ENCODE peak calls at places on chromosomes 11 and 22, in four cellular contexts. D, C, F and V are unnamed samples. For H3K4me1, the result is how much of the 10 kb centered on the place peaks cover.

GRCh38 chr22:27318516-27318915 is 483.0 kb downstream of the MN1 start:
- DNase-seq in C (peak), D (peak), F (no peak), V (peak)

GRCh38 chr11:1341928-1342524 is 32.6 kb upstream of the TOLLIP start:
- DNase-seq in D (no peak), C (no peak), F (peak), V (peak)

GRCh38 chr11:10498426-10499250 is 42.3 kb downstream of the RNF141 start:
- DNase-seq in F (no peak), C (no peak), D (no peak), V (no peak)

GRCh38 chr11:68043349-68044144 is 4.7 kb downstream of the TCIRG1 start:
- DNase-seq in C (peak), F (peak), D (peak), V (no peak)

GRCh38 chr11:108551653-108552462 is 41.7 kb downstream of the EXPH5 start:
- DNase-seq in D (peak), F (no peak), C (no peak), V (peak)

GRCh38 chr22:38907767-38908166 is 35.8 kb upstream of the CBX6 start:
- DNase-seq in D (no peak), F (no peak), C (no peak), V (no peak)

GRCh38 chr11:57647960-57648776 is 1.5 kb downstream of the YPEL4 start:
- DNase-seq in F (peak), D (no peak), C (peak), V (no peak)

GRCh38 chr11:35192347-35192746 is 53.4 kb downstream of the CD44 start:
- DNase-seq in D (peak), C (peak), F (no peak), V (peak)

GRCh38 chr11:79439430-79439892 is 1.4 kb downstream of the TENM4 start:
- DNase-seq in C (peak), D (no peak), F (peak), V (no peak)

GRCh38 chr22:30413745-30414524 is 11.6 kb upstream of the MTFP1 start:
- DNase-seq in D (no peak), F (no peak), C (no peak), V (no peak)

GRCh38 chr11:67289651-67290479 is 762 bp downstream of the ANKRD13D start:
- DNase-seq in C (no peak), F (peak), D (no peak), V (peak)

DNA sequence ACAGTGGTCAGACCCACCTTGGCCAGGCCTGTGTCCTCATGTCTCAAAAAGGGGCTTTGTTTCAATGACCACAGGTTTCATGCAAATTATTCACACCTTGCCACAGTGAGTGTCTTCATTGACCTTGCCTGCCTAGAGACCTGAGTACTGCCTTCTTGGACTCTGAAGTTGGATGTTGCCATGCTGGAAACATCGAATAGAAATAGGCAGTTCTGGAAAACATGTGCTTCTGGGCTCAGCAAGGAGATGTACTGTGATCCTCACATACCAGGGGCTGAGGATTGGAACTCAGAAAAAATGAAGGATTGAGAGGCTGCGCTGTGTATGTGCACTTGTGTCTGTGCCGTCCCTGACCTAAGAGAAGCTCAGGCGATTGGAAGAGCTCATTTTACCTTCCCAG is 9.6 kb upstream of the NRIP3 start:
- DNase-seq in D (no peak), F (no peak), C (no peak), V (no peak)
- H3K4me1 ChIP-seq in D (under half), F (under half), C (under half), V (under half)

GRCh38 chr22:46091277-46091977 is 58.9 kb upstream of the PPARA start:
- DNase-seq in C (no peak), F (no peak), D (no peak), V (no peak)

GRCh38 chr22:46093796-46094195 is 56.5 kb upstream of the PPARA start:
- DNase-seq in C (no peak), D (no peak), F (no peak), V (no peak)

GRCh38 chr22:46092646-46093410 is 57.5 kb upstream of the PPARA start:
- DNase-seq in C (no peak), D (no peak), F (no peak), V (peak)

GRCh38 chr22:46090631-46091201 is 59.6 kb upstream of the PPARA start:
- DNase-seq in F (no peak), D (no peak), C (no peak), V (no peak)

DNA sequence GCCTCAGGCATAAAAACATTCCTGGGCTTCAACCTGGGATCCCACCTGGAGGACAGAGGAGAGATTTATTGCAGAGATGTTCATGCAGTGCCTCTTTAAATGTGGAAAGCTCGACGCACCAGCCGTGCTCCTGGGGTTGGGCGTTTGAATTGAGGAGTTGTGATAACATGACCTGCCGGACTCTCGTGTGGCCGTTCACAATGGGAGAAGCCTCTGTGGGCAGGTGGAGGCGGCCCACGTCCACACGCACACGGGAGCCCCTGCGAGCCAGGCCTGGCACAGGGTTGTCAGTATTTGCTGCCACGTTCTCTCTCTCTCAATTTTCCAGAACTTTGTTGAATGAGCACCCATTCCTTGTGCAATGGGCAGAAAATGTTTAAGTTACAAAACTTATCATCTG is 58.3 kb upstream of the PPARA start:
- DNase-seq in F (no peak), D (no peak), C (no peak), V (no peak)
- H3K4me1 ChIP-seq in F (half or more), D (under half), C (under half), V (under half)

DNA sequence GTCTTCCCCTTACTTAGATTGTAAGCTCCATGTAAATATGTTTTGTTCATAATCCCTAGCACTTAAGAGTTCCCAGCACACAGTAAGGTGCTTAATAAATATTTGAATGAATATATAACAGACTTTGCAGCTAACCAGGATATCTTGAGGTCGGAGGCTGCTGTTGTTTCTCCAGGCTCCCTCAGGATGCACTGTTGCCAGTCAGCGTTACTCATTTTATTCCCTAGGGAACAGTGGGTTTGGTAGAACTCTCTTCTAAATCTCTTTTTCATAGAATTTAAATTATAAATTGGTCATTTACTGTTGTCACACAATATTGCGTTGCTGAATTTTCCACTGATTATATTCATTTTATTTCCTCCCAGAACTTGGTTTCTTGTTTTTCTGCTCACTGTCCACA is 995 bp upstream of the CAPRIN1 start:
- DNase-seq in C (no peak), D (no peak), F (no peak), V (no peak)
- H3K4me1 ChIP-seq in C (under half), D (under half), F (under half), V (under half)

GRCh38 chr11:44944853-44945235 is 5.8 kb downstream of the TP53I11 start:
- DNase-seq in D (no peak), F (no peak), C (no peak), V (no peak)

GRCh38 chr11:44945639-44946038 is 5.0 kb downstream of the TP53I11 start:
- DNase-seq in D (no peak), F (no peak), C (no peak), V (no peak)

GRCh38 chr11:44946268-44946667 is 4.4 kb downstream of the TP53I11 start:
- DNase-seq in F (no peak), C (no peak), D (no peak), V (no peak)

GRCh38 chr11:44948155-44948554 is 2.5 kb downstream of the TP53I11 start:
- DNase-seq in F (no peak), D (no peak), C (no peak), V (peak)

GRCh38 chr11:44947114-44947513 is 3.6 kb downstream of the TP53I11 start:
- DNase-seq in C (no peak), D (no peak), F (no peak), V (peak)
- H3K4me1 ChIP-seq in C (under half), D (under half), F (under half), V (under half)

DNA sequence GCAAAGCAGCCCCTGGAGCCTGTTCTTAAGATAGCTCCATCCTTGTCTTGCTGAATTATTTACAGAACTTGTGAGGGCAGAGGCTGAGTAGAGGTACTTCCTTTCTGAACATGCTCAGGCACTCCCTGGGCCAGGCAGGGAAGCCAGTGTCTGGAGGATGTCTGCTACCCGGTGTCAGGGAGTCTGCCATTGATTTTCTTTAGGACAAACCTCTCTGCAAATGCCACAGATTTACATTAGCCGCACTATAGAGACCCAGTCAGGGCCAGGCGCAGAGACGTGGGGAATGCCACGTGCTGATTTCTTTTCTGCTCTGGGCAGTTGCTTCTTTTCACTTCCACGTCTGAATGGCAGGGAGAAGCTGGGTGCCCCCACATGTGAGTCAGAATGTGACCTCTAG is 585.5 kb downstream of the NTM start:
- DNase-seq in D (no peak), F (no peak), C (no peak), V (no peak)
- H3K4me1 ChIP-seq in D (under half), F (under half), C (under half), V (under half)

GRCh38 chr22:42918500-42918899 is 61.4 kb upstream of the ARFGAP3 start:
- DNase-seq in D (no peak), F (no peak), C (no peak), V (no peak)
- H3K4me1 ChIP-seq in D (under half), F (under half), C (under half), V (under half)